ENCODE peak calls at places on chromosomes 12 and 14, in seven cellular contexts. E, K, V, F, T, P and U are unnamed samples.

GRCh38 chr12:19978193-19978592 is 390.1 kb upstream of the PDE3A start:
- DNase-seq in V (no peak), E (no peak), T (no peak), K (no peak), F (peak; percentile 100), P (no peak), U (no peak)

GRCh38 chr12:110199360-110200123 is 75.4 kb downstream of the IFT81 start:
- DNase-seq in F (peak; percentile 75), V (no peak), P (no peak), E (no peak), K (no peak), T (peak; percentile 64), U (no peak)

GRCh38 chr12:123106640-123107359 is 44.1 kb downstream of the PITPNM2 start:
- DNase-seq in P (peak; percentile 40), K (peak; percentile 8), T (peak; percentile 75), F (no peak), V (no peak), E (no peak), U (no peak)

GRCh38 chr14:73736842-73737241 is 22.7 kb upstream of the PNMA1 start:
- DNase-seq in T (no peak), K (no peak), E (no peak), F (no peak), V (no peak), P (no peak), U (no peak)

GRCh38 chr12:121783771-121784170 is 9.7 kb downstream of the RHOF start:
- DNase-seq in K (no peak), F (peak; percentile 70), E (no peak), V (no peak), T (no peak), P (no peak), U (no peak)

GRCh38 chr12:121400332-121401139 is 618 bp downstream of the RNF34 start:
- DNase-seq in V (peak; percentile 19), P (peak; percentile 60), T (peak; percentile 87), F (peak; percentile 50), E (peak; percentile 31), K (peak; percentile 36), U (peak; percentile 73)

GRCh38 chr12:84561362-84561761 is 351.2 kb downstream of the SLC6A15 start:
- DNase-seq in P (no peak), E (no peak), F (peak; percentile 25), V (no peak), T (no peak), K (no peak), U (no peak)

GRCh38 chr12:78229491-78230209 is 399.0 kb downstream of the NAV3 start:
- DNase-seq in F (peak; percentile 69), E (no peak), T (peak; percentile 87), P (no peak), K (no peak), V (no peak), U (peak; percentile 85)

GRCh38 chr12:91899056-91899455 is 246.6 kb downstream of the BTG1 start:
- DNase-seq in K (no peak), T (no peak), V (no peak), E (no peak), F (no peak), P (no peak), U (no peak)

GRCh38 chr14:52693004-52693403 is 2.4 kb downstream of the ERO1A start:
- DNase-seq in P (no peak), F (no peak), E (no peak), K (no peak), T (no peak), V (no peak), U (no peak)

GRCh38 chr12:124032265-124032886 is 59.4 kb downstream of the ZNF664 start:
- DNase-seq in F (peak; percentile 71), T (peak; percentile 78), E (no peak), K (no peak), V (peak; percentile 33), P (peak; percentile 4), U (peak; percentile 49)

GRCh38 chr14:68703093-68703492 is 89.8 kb downstream of the ZFP36L1 start:
- DNase-seq in K (peak; percentile 27), F (peak; percentile 92), E (no peak), T (no peak), P (no peak), V (no peak), U (no peak)

GRCh38 chr12:63056649-63057048 is 94.4 kb downstream of the AVPR1A start:
- DNase-seq in T (no peak), K (no peak), F (no peak), V (no peak), P (no peak), E (no peak), U (no peak)

GRCh38 chr14:51929920-51930682 is 59.2 kb upstream of the RTRAF start:
- DNase-seq in E (no peak), F (no peak), T (no peak), P (no peak), V (no peak), K (no peak), U (no peak)

GRCh38 chr14:76639606-76640272 is 121.5 kb upstream of the VASH1 start:
- DNase-seq in P (no peak), F (peak; percentile 15), E (no peak), V (no peak), K (no peak), T (no peak), U (no peak)

GRCh38 chr12:113241191-113242017 is 20.1 kb downstream of the TPCN1 start:
- DNase-seq in F (peak; percentile 82), T (peak; percentile 63), V (peak; percentile 72), P (no peak), K (no peak), E (no peak), U (no peak)

GRCh38 chr12:93134893-93135285 is 205.8 kb upstream of the EEA1 start:
- DNase-seq in T (no peak), P (no peak), F (no peak), V (no peak), K (no peak), E (no peak), U (no peak)

GRCh38 chr14:93343266-93343665 is 3.7 kb upstream of the COX8C start:
- DNase-seq in T (no peak), K (no peak), P (no peak), V (no peak), E (no peak), F (no peak), U (no peak)

GRCh38 chr14:60867503-60868172 is 113.2 kb downstream of the TRMT5 start:
- DNase-seq in V (no peak), K (no peak), F (no peak), E (no peak), T (no peak), P (no peak), U (peak; percentile 62)

GRCh38 chr12:6319446-6319845 is 9.0 kb downstream of the PLEKHG6 start:
- DNase-seq in V (no peak), T (no peak), K (no peak), E (no peak), P (no peak), F (no peak), U (no peak)

GRCh38 chr12:25328082-25328712 is 77.5 kb upstream of the KRAS start:
- DNase-seq in T (no peak), K (no peak), P (no peak), E (no peak), F (peak; percentile 75), V (no peak), U (peak; percentile 77)